ENCODE peak calls at places on chromosome 2, in six cellular contexts. U is H9, C is left ventricle myocardium inferior, E is right atrium auricular region, L is brain microvascular endothelial cell, H is AG04450. Y is an unnamed sample.

GRCh38 chr2:201933792-201934229 is 99.8 kb upstream of the FZD7 start:
- DNase-seq in C (no peak), E (no peak), U (no peak), L (no peak), H (no peak), Y (no peak)

GRCh38 chr2:202375006-202375610 is 1.0 kb upstream of the BMPR2 start:
- DNase-seq in L (peak), C (peak), U (peak), H (peak), E (no peak), Y (peak)

GRCh38 chr2:109213646-109214417 is 84.8 kb downstream of the SH3RF3 start:
- DNase-seq in C (no peak), H (no peak), L (peak), E (peak), U (no peak), Y (no peak)

GRCh38 chr2:23410596-23410995 is 25.6 kb downstream of the KLHL29 start:
- DNase-seq in H (no peak), U (no peak), L (no peak), E (no peak), C (no peak), Y (no peak)

GRCh38 chr2:138494265-138494966 is 7.2 kb upstream of the SPOPL start:
- DNase-seq in L (no peak), C (no peak), E (no peak), H (no peak), U (no peak), Y (no peak)

GRCh38 chr2:127142663-127143630 is 36.0 kb upstream of the BIN1 start:
- DNase-seq in U (no peak), E (peak), L (no peak), C (no peak), H (no peak), Y (no peak)

GRCh38 chr2:25418944-25419677 is 77.4 kb upstream of the DNMT3A start:
- DNase-seq in L (peak), U (no peak), E (no peak), C (no peak), H (no peak), Y (no peak)

GRCh38 chr2:201786471-201786870 is 5.7 kb upstream of the ALS2 start:
- DNase-seq in L (no peak), E (no peak), H (no peak), C (no peak), U (no peak), Y (no peak)

GRCh38 chr2:221005338-221005737 is 566.8 kb downstream of the EPHA4 start:
- DNase-seq in L (no peak), U (no peak), E (no peak), C (no peak), H (no peak), Y (no peak)

GRCh38 chr2:231198291-231199173 is at the start of gene ARMC9:
- DNase-seq in H (no peak), E (peak), L (peak), U (peak), C (peak), Y (peak)

GRCh38 chr2:127891806-127892205 is 6.0 kb upstream of the AMMECR1L start:
- DNase-seq in U (peak), C (no peak), E (no peak), H (no peak), L (no peak), Y (no peak)

GRCh38 chr2:156338578-156338977 is 6.1 kb upstream of the NR4A2 start:
- DNase-seq in E (no peak), C (no peak), H (no peak), L (no peak), U (no peak), Y (no peak)

GRCh38 chr2:119218478-119219064 is 5.1 kb upstream of the STEAP3 start:
- DNase-seq in E (no peak), C (no peak), L (peak), H (peak), U (peak), Y (no peak)

GRCh38 chr2:62931536-62931935 is 119.1 kb upstream of the OTX1 start:
- DNase-seq in L (no peak), C (no peak), H (no peak), E (no peak), U (no peak), Y (no peak)

GRCh38 chr2:35580951-35581350 is 774.6 kb upstream of the CRIM1 start:
- DNase-seq in E (no peak), H (no peak), U (no peak), L (no peak), C (no peak), Y (no peak)

GRCh38 chr2:174788291-174788929 is 24.1 kb upstream of the CHRNA1 start:
- DNase-seq in E (no peak), U (peak), L (no peak), H (no peak), C (no peak), Y (no peak)

GRCh38 chr2:47323822-47324171 is 79.2 kb upstream of the MSH2 start:
- DNase-seq in C (no peak), L (no peak), E (no peak), U (no peak), H (no peak), Y (no peak)

GRCh38 chr2:47321006-47321405 is 82.0 kb upstream of the MSH2 start:
- DNase-seq in H (no peak), U (no peak), C (no peak), L (no peak), E (no peak), Y (no peak)

GRCh38 chr2:47321411-47322031 is 81.4 kb upstream of the MSH2 start:
- DNase-seq in E (no peak), C (no peak), L (peak), H (peak), U (no peak), Y (no peak)

GRCh38 chr2:47323009-47323821 is 79.7 kb upstream of the MSH2 start:
- DNase-seq in L (peak), H (peak), U (peak), E (peak), C (peak), Y (peak)
- TF ChIP-seq CTCF in L (peak), H (peak), U (peak), E (peak), C (peak), Y (peak)

GRCh38 chr2:196171248-196171871 is at the start of gene STK17B:
- DNase-seq in E (peak), L (peak), C (peak), U (peak), H (peak), Y (peak)
- TF ChIP-seq CTCF in E (peak), L (peak), C (no peak), U (peak), H (peak), Y (no peak)

DNA sequence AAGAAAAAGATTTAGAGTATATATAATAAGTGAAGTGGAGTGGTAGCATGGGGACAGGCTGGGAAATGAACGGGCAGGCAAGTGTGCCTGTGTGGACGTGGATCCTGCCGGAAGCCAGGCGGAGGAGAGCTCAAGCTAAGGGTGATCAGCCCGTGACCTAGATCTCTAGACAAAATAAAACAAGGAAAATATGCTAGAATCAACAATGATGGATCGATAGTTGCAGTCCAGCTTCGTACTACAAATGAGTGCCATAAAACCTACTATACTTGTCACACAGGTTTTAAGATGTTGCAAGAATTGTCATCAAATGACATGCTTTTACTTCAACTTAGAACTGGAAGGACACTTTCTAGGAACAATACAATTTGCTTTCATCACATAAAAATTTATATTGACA is 8.5 kb downstream of the EIF2AK2 start:
- DNase-seq in C (no peak), H (no peak), L (no peak), U (no peak), E (no peak), Y (no peak)
- TF ChIP-seq CTCF in C (no peak), H (no peak), L (no peak), U (no peak), E (no peak), Y (no peak)

DNA sequence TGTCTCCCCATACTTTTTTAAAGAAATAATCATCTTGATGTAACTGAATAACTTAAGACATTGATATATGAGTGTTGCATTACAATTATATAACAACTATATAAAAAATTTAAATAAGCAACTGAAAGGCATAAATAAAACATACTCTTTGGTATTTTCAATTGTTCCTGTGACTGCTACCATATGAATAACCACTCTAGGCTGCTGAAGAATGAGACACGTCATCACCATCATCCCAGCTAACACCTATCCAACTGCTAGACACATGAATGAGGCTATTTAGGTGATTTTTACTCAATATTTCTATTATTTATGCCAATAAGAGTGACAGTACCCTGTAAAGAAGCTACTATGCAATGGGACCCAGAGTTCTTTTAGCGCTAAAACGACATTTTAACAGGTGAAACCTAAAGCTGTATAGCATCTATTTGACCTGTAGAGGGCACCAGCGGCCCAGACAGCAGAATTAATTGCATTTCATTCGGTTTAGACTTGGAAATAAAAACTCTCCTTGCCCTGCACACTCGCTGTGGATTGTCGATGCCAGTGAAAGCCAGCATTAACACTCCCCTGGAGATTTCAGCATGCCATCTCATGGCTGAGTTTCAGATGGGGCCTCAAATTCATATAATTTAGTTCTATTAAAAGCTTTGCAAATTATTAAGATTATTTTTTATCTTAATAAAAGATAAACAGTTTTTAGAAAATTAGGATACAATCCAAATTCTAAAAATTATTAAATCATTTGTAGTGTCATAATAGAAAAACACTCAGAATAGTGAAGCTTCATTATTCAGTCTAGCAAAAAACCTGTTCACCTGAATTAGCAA is 89.4 kb upstream of the MAP2 start:
- DNase-seq in U (peak), C (peak), H (peak), L (peak), E (no peak), Y (peak)
- TF ChIP-seq CTCF in U (peak), C (peak), H (peak), L (peak), E (peak), Y (peak)

GRCh38 chr2:264493-265468 is at the start of gene ACP1:
- DNase-seq in E (peak), C (peak), U (peak), H (peak), L (peak), Y (peak)
- TF ChIP-seq CTCF in E (peak), C (no peak), U (no peak), H (no peak), L (no peak), Y (no peak)

GRCh38 chr2:104078431-104079157 is 775.3 kb upstream of the POU3F3 start:
- DNase-seq in H (no peak), C (no peak), L (no peak), E (no peak), U (peak), Y (no peak)
- TF ChIP-seq CTCF in H (no peak), C (no peak), L (no peak), E (no peak), U (peak), Y (no peak)

DNA sequence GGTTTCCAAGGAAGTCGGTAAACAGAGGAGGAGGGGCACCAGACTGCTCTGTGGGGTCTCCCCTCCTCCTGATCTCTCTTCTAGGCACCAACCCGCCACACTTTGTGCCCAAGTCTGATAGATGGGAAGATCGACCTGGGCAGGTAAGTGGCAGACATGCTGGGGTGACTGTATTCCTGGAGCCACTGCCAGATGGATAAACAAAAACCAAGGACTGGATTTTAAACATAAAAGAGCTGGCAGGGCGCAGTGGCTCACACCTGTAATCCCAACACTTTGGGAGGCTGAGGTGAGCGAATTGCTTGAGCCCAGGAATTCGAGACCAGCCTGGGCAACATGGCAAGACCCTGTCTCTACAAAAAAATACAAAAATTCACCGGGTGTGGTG is 181.2 kb downstream of the ANAPC1 start:
- DNase-seq in L (no peak), E (no peak), U (no peak), H (no peak), C (no peak), Y (no peak)
- TF ChIP-seq CTCF in L (no peak), E (no peak), U (no peak), H (no peak), C (no peak), Y (no peak)

DNA sequence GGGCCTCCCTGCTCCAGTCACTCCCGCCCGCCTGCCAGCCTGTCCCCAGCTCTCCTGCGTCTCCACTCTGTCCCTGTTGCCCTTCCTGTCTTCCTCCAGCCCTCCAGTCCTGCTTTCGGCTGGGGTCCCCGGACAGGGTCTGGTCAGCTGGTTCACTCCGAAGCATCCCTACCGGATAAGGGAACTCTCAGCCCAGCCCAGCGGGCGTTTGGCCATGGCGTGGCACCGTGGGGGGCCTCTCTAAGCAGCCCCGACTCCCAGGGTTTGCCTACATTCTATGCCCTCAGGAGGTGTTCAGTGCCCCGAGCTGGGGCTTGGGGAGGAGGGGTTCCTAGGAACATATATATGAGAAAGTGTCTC is 183.0 kb upstream of the HAAO start:
- DNase-seq in C (no peak), E (no peak), U (no peak), L (no peak), H (no peak), Y (no peak)
- TF ChIP-seq CTCF in C (no peak), E (no peak), U (no peak), L (no peak), H (no peak), Y (no peak)

DNA sequence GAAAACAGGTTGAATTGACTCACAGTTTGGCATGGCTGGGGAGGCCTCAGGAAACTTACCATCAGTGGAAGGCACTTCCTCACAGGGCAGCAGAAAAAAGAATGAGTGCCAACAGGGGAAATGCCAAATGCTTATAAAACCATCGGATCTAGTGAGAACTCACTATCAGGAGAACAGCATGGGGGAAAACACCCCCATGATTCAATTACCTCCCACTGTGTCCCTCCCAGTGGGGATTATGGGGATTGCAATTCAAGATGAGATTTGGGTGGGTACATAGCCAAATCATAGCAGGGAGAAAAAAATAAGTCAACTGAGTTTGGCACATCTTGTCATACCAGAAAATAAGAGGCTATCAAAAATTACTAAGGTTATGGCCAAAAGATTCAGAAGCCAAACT is 96.3 kb downstream of the TRIP12 start:
- DNase-seq in C (no peak), E (no peak), H (no peak), L (no peak), U (no peak), Y (no peak)
- TF ChIP-seq CTCF in C (peak), E (no peak), H (peak), L (peak), U (peak), Y (no peak)

GRCh38 chr2:197599285-197599965 is 76.0 kb downstream of the RFTN2 start:
- DNase-seq in U (peak), L (peak), H (peak), E (no peak), C (no peak), Y (peak)
- TF ChIP-seq CTCF in U (peak), L (peak), H (peak), E (peak), C (peak), Y (peak)

Y was measured in GM13976.